ENCODE peak calls at places on chromosomes 5 and 9, in eight cellular contexts. N is CD8-positive, alpha-beta T cell; X is Peyer's patch; Z is AG09319; I is fibroblast of pulmonary artery; G is PC-9; W is brain microvascular endothelial cell; L is pancreas. S is an unnamed sample.

GRCh38 chr9:122056484-122056883 is 36.6 kb downstream of the TTLL11 start:
- DNase-seq in W (no peak), L (no peak), N (no peak), Z (no peak), G (no peak), X (no peak), I (peak; percentile 18), S (no peak)

GRCh38 chr5:95858023-95858461 is 35.5 kb upstream of the GLRX start:
- DNase-seq in W (peak; percentile 66), G (no peak), L (no peak), N (no peak), Z (no peak), I (peak; percentile 96), X (no peak), S (no peak)

GRCh38 chr5:1883120-1883924 is 597 bp upstream of the IRX4 start:
- DNase-seq in W (no peak), I (no peak), Z (no peak), X (no peak), N (no peak), L (no peak), G (no peak), S (peak; percentile 71)

GRCh38 chr5:15789661-15790060 is 289.7 kb downstream of the FBXL7 start:
- DNase-seq in G (no peak), W (peak; percentile 24), Z (no peak), I (no peak), N (no peak), L (no peak), X (no peak), S (no peak)

GRCh38 chr5:32760091-32760509 is 49.0 kb downstream of the NPR3 start:
- DNase-seq in N (no peak), G (peak; percentile 73), W (peak; percentile 79), X (no peak), I (peak; percentile 84), Z (peak; percentile 71), L (no peak), S (no peak)

GRCh38 chr5:126464016-126464415 is 40.8 kb downstream of the GRAMD2B start:
- DNase-seq in Z (no peak), L (no peak), W (no peak), X (no peak), G (no peak), I (no peak), N (no peak), S (no peak)

GRCh38 chr5:73250645-73251044 is 77.7 kb downstream of the TMEM174 start:
- DNase-seq in I (no peak), W (no peak), Z (no peak), L (no peak), N (no peak), X (no peak), G (no peak), S (no peak)

GRCh38 chr5:114477816-114478330 is 116.0 kb downstream of the KCNN2 start:
- DNase-seq in G (no peak), I (no peak), N (no peak), L (no peak), X (no peak), Z (no peak), W (no peak), S (no peak)

GRCh38 chr9:115204827-115205506 is 87.0 kb upstream of the TNC start:
- DNase-seq in I (peak; percentile 77), L (no peak), N (no peak), G (peak; percentile 84), Z (peak; percentile 40), W (peak; percentile 74), X (no peak), S (no peak)

GRCh38 chr5:134247825-134248224 is 22.0 kb upstream of the PPP2CA start:
- DNase-seq in N (no peak), I (no peak), W (no peak), Z (no peak), L (no peak), G (no peak), X (no peak), S (no peak)

GRCh38 chr5:151820903-151821302 is 49.1 kb downstream of the G3BP1 start:
- DNase-seq in Z (no peak), L (no peak), W (no peak), G (no peak), N (no peak), I (no peak), X (no peak), S (no peak)

GRCh38 chr5:140108093-140109049 is 5.5 kb upstream of the PURA start:
- DNase-seq in L (peak; percentile 45), Z (no peak), I (no peak), W (no peak), G (no peak), N (no peak), X (peak; percentile 85), S (peak; percentile 39)

GRCh38 chr9:87711857-87712800 is 13.8 kb upstream of the CTSL start:
- DNase-seq in Z (peak; percentile 49), I (peak; percentile 78), G (no peak), W (peak; percentile 69), X (no peak), N (no peak), L (no peak), S (no peak)

GRCh38 chr5:68126871-68127270 is 88.7 kb upstream of the PIK3R1 start:
- DNase-seq in I (no peak), N (no peak), L (no peak), Z (no peak), X (no peak), W (no peak), G (no peak), S (no peak)
- TF ChIP-seq CTCF in I (no peak), N (no peak), L (no peak), Z (no peak), X (no peak), W (no peak), G (no peak), S (no peak)

GRCh38 chr9:133876836-133877235 is 115.3 kb downstream of the VAV2 start:
- DNase-seq in X (no peak), G (no peak), L (no peak), W (no peak), Z (no peak), N (no peak), I (no peak), S (no peak)

GRCh38 chr9:133877327-133877726 is 114.8 kb downstream of the VAV2 start:
- DNase-seq in G (no peak), X (no peak), N (no peak), L (no peak), I (no peak), Z (no peak), W (no peak), S (no peak)

GRCh38 chr9:133874659-133875058 is 117.5 kb downstream of the VAV2 start:
- DNase-seq in N (no peak), W (no peak), X (no peak), Z (no peak), I (no peak), G (no peak), L (no peak), S (no peak)

GRCh38 chr9:133875131-133875530 is 117.0 kb downstream of the VAV2 start:
- DNase-seq in X (no peak), I (no peak), N (no peak), Z (no peak), W (no peak), G (no peak), L (no peak), S (no peak)

GRCh38 chr9:133876144-133876543 is 116.0 kb downstream of the VAV2 start:
- DNase-seq in Z (no peak), G (no peak), I (no peak), W (no peak), X (no peak), L (no peak), N (no peak), S (peak; percentile 81)
- TF ChIP-seq CTCF in Z (peak; percentile 4), G (peak; percentile 50), I (peak; percentile 19), W (peak; percentile 58), X (no peak), L (no peak), N (no peak), S (peak; percentile 73)

GRCh38 chr5:171365351-171365750 is 22.3 kb upstream of the NPM1 start:
- DNase-seq in N (no peak), G (no peak), L (no peak), Z (no peak), I (no peak), W (peak; percentile 18), X (no peak), S (peak; percentile 21)
- TF ChIP-seq CTCF in N (no peak), G (peak; percentile 37), L (no peak), Z (peak; percentile 32), I (peak; percentile 52), W (peak; percentile 71), X (no peak), S (peak; percentile 35)

GRCh38 chr9:137063311-137064026 is 6.9 kb downstream of the SAPCD2 start:
- DNase-seq in L (no peak), G (no peak), Z (no peak), N (no peak), I (no peak), W (no peak), X (no peak), S (no peak)

GRCh38 chr9:137062384-137062783 is 8.0 kb downstream of the SAPCD2 start:
- DNase-seq in N (no peak), Z (no peak), G (peak; percentile 8), L (no peak), W (no peak), X (no peak), I (no peak), S (no peak)

GRCh38 chr9:137064880-137065164 is 5.5 kb downstream of the SAPCD2 start:
- DNase-seq in I (no peak), N (no peak), L (no peak), X (no peak), G (no peak), W (no peak), Z (no peak), S (no peak)

GRCh38 chr9:137065336-137065967 is 4.9 kb downstream of the SAPCD2 start:
- DNase-seq in X (no peak), N (no peak), W (no peak), Z (no peak), L (no peak), G (no peak), I (no peak), S (no peak)

GRCh38 chr9:137064027-137064879 is 6.1 kb downstream of the SAPCD2 start:
- DNase-seq in X (peak; percentile 28), I (peak; percentile 51), G (no peak), N (peak; percentile 34), W (no peak), Z (no peak), L (peak; percentile 77), S (peak; percentile 86)
- TF ChIP-seq CTCF in X (peak; percentile 97), I (peak; percentile 79), G (peak; percentile 98), N (peak; percentile 85), W (peak; percentile 95), Z (peak; percentile 96), L (peak; percentile 97), S (peak; percentile 98)

GRCh38 chr9:63817622-63818518 is 1467.1 kb downstream of the FOXD4L5 start:
- DNase-seq in L (peak; percentile 49), I (no peak), X (peak; percentile 84), N (peak; percentile 43), W (peak; percentile 39), Z (no peak), G (peak; percentile 44), S (peak; percentile 57)
- TF ChIP-seq CTCF in L (no peak), I (no peak), X (no peak), N (no peak), W (no peak), Z (no peak), G (no peak), S (no peak)

S was measured in glutamatergic neuron.